ENCODE peak calls at places on chromosomes 3 and 15, in four cellular contexts. One of them, this sample, is unnamed.

GRCh38 chr15:39888809-39889208 is 31.3 kb downstream of the GPR176 start:
- DNase-seq in left lung: no peak
- DNase-seq in tibial artery: no peak
- DNase-seq in cardiac muscle cell: no peak
- DNase-seq in this sample: no peak

GRCh38 chr3:33186524-33187367 is 31.9 kb downstream of the SUSD5 start:
- DNase-seq in left lung: no peak
- DNase-seq in tibial artery: no peak
- DNase-seq in cardiac muscle cell: peak; percentile 6
- DNase-seq in this sample: no peak

GRCh38 chr3:122484985-122485384 is 29.8 kb downstream of the KPNA1 start:
- DNase-seq in left lung: no peak
- DNase-seq in tibial artery: no peak
- DNase-seq in cardiac muscle cell: peak; percentile 65
- DNase-seq in this sample: no peak

GRCh38 chr15:48602358-48603122 is 43.0 kb downstream of the FBN1 start:
- DNase-seq in left lung: no peak
- DNase-seq in tibial artery: no peak
- DNase-seq in cardiac muscle cell: peak; percentile 90
- DNase-seq in this sample: no peak

GRCh38 chr15:28004143-28005003 is 94.7 kb downstream of the OCA2 start:
- DNase-seq in left lung: no peak
- DNase-seq in tibial artery: no peak
- DNase-seq in cardiac muscle cell: no peak
- DNase-seq in this sample: no peak

GRCh38 chr15:101013769-101014223 is 94.6 kb downstream of the LRRK1 start:
- DNase-seq in left lung: no peak
- DNase-seq in tibial artery: no peak
- DNase-seq in cardiac muscle cell: no peak
- DNase-seq in this sample: no peak

GRCh38 chr15:44427756-44428724 is 611 bp downstream of the CTDSPL2 start:
- DNase-seq in left lung: no peak
- DNase-seq in tibial artery: no peak
- DNase-seq in cardiac muscle cell: peak; percentile 71
- DNase-seq in this sample: no peak

GRCh38 chr15:49832421-49832980 is 211.7 kb downstream of the DTWD1 start:
- DNase-seq in left lung: no peak
- DNase-seq in tibial artery: no peak
- DNase-seq in cardiac muscle cell: no peak
- DNase-seq in this sample: no peak

GRCh38 chr3:66475386-66476020 is 25.3 kb downstream of the LRIG1 start:
- DNase-seq in left lung: no peak
- DNase-seq in tibial artery: no peak
- DNase-seq in cardiac muscle cell: no peak
- DNase-seq in this sample: no peak

GRCh38 chr3:87225659-87226058 is 1.4 kb upstream of the CHMP2B start:
- DNase-seq in left lung: peak; percentile 36
- DNase-seq in tibial artery: no peak
- DNase-seq in cardiac muscle cell: no peak
- DNase-seq in this sample: no peak

GRCh38 chr3:104846270-104846669 is 520.4 kb upstream of the ALCAM start:
- DNase-seq in left lung: no peak
- DNase-seq in tibial artery: no peak
- DNase-seq in cardiac muscle cell: no peak
- DNase-seq in this sample: no peak

GRCh38 chr3:113255854-113256615 is 44.7 kb downstream of the BOC start:
- DNase-seq in left lung: no peak
- DNase-seq in tibial artery: no peak
- DNase-seq in cardiac muscle cell: no peak
- DNase-seq in this sample: no peak

GRCh38 chr3:41024031-41024836 is 175.1 kb upstream of the CTNNB1 start:
- DNase-seq in left lung: no peak
- DNase-seq in tibial artery: no peak
- DNase-seq in cardiac muscle cell: no peak
- DNase-seq in this sample: no peak

GRCh38 chr3:139441656-139442055 is 34.7 kb downstream of the RBP2 start:
- DNase-seq in left lung: no peak
- DNase-seq in tibial artery: no peak
- DNase-seq in cardiac muscle cell: no peak
- DNase-seq in this sample: no peak

GRCh38 chr3:44734646-44735168 is 5.3 kb downstream of the ZNF501 start:
- DNase-seq in left lung: no peak
- DNase-seq in tibial artery: no peak
- DNase-seq in cardiac muscle cell: no peak
- DNase-seq in this sample: no peak
- TF ChIP-seq CTCF in left lung: no peak
- TF ChIP-seq CTCF in tibial artery: no peak
- TF ChIP-seq CTCF in cardiac muscle cell: no peak
- TF ChIP-seq CTCF in this sample: no peak

GRCh38 chr15:74482661-74483060 is 21.7 kb upstream of the UBL7 start:
- DNase-seq in left lung: no peak
- DNase-seq in tibial artery: no peak
- DNase-seq in cardiac muscle cell: no peak
- DNase-seq in this sample: no peak
- TF ChIP-seq CTCF in left lung: no peak
- TF ChIP-seq CTCF in tibial artery: no peak
- TF ChIP-seq CTCF in cardiac muscle cell: no peak
- TF ChIP-seq CTCF in this sample: no peak

GRCh38 chr3:177035678-177036077 is 161.6 kb downstream of the TBL1XR1 start:
- DNase-seq in left lung: no peak
- DNase-seq in tibial artery: no peak
- DNase-seq in cardiac muscle cell: no peak
- DNase-seq in this sample: no peak
- TF ChIP-seq CTCF in left lung: no peak
- TF ChIP-seq CTCF in tibial artery: no peak
- TF ChIP-seq CTCF in cardiac muscle cell: no peak
- TF ChIP-seq CTCF in this sample: no peak

GRCh38 chr3:111315911-111316310 is 226.1 kb upstream of the CD96 start:
- DNase-seq in left lung: no peak
- DNase-seq in tibial artery: no peak
- DNase-seq in cardiac muscle cell: peak; percentile 56
- DNase-seq in this sample: no peak
- TF ChIP-seq CTCF in left lung: no peak
- TF ChIP-seq CTCF in tibial artery: no peak
- TF ChIP-seq CTCF in cardiac muscle cell: no peak
- TF ChIP-seq CTCF in this sample: no peak

GRCh38 chr15:75201609-75202250 is at the start of gene C15orf39:
- DNase-seq in left lung: peak; percentile 76
- DNase-seq in tibial artery: peak; percentile 48
- DNase-seq in cardiac muscle cell: peak; percentile 77
- DNase-seq in this sample: peak; percentile 74

GRCh38 chr15:75203908-75204263 is 2.2 kb downstream of the C15orf39 start:
- DNase-seq in left lung: no peak
- DNase-seq in tibial artery: no peak
- DNase-seq in cardiac muscle cell: no peak
- DNase-seq in this sample: no peak

GRCh38 chr15:75204340-75205063 is 2.8 kb downstream of the C15orf39 start:
- DNase-seq in left lung: peak; percentile 91
- DNase-seq in tibial artery: peak; percentile 94
- DNase-seq in cardiac muscle cell: peak; percentile 91
- DNase-seq in this sample: peak; percentile 94

GRCh38 chr15:75202251-75203016 is 752 bp downstream of the C15orf39 start:
- DNase-seq in left lung: peak; percentile 86
- DNase-seq in tibial artery: peak; percentile 85
- DNase-seq in cardiac muscle cell: peak; percentile 74
- DNase-seq in this sample: peak; percentile 82

GRCh38 chr15:75203017-75203907 is 1.6 kb downstream of the C15orf39 start:
- DNase-seq in left lung: no peak
- DNase-seq in tibial artery: no peak
- DNase-seq in cardiac muscle cell: peak; percentile 14
- DNase-seq in this sample: no peak
- TF ChIP-seq CTCF in left lung: no peak
- TF ChIP-seq CTCF in tibial artery: no peak
- TF ChIP-seq CTCF in cardiac muscle cell: no peak
- TF ChIP-seq CTCF in this sample: no peak

DNA sequence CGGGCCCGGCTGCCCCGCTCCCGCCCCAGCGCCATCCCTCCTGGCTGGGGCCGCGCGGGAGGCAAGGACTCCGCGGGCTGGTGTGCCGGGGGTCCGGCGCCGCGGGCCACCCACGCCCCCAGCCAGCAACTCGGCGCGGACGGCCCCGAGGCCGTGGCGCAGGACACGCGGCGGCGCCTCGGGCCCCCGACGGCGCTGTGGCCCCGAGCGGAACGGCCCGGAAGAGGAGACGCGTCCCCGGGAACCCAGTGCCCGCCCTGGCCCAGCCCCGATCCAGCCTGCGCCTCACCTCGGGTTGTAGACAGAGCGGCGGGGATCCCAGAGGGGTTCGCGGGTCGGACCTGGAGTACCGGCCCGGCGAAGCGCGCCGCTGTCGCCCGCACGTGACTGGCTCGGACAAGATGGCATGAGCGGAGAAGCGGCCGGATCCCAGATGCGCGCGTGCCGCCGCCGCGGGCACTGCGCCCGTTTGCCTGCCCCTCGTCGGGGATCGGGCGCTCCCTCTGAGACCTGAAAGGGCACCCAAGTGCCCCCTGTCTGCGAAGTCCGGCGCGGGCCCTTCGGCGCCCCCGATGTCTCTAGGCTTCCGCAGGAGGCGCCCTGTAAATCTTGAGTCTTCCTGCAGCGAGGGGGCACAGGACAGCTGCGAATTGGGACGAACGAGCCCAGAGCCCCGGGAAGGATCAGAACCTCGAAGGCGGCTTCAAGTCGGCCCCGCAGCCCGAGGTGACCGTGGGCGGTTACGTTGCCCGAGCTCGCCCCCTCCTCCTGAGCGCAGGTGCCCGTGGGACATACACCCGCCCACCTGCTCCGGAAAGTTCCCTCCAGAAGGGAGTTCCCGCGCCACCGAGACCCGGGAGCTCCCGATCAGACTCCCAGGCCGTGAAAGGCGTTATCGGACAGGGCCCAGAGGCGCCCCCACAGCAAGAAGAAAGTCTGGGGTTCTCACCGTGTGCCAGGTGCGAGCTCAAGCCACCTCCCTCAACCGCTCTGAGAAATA is 598 bp upstream of the SFMBT1 start:
- DNase-seq in left lung: peak; percentile 51
- DNase-seq in tibial artery: peak; percentile 54
- DNase-seq in cardiac muscle cell: peak; percentile 29
- DNase-seq in this sample: peak; percentile 41
- TF ChIP-seq CTCF in left lung: peak; percentile 17
- TF ChIP-seq CTCF in tibial artery: peak; percentile 38
- TF ChIP-seq CTCF in cardiac muscle cell: peak; percentile 43
- TF ChIP-seq CTCF in this sample: peak; percentile 50